ENCODE peak calls at places on chromosomes 1 and 21, in eight cellular contexts. One of them, this sample, is unnamed.

GRCh38 chr1:102434421-102434820 is 437.7 kb upstream of the OLFM3 start:
- DNase-seq in left lung: no peak
- DNase-seq in aorta: no peak
- DNase-seq in naive thymus-derived CD4-positive, alpha-beta T cell: no peak
- DNase-seq in right cardiac atrium: no peak
- DNase-seq in sigmoid colon: no peak
- DNase-seq in fibroblast of lung: no peak
- DNase-seq in adrenal gland: no peak
- DNase-seq in this sample: no peak

GRCh38 chr1:220094016-220094911 is at the start of gene IARS2:
- DNase-seq in left lung: peak; percentile 90
- DNase-seq in aorta: peak; percentile 96
- DNase-seq in naive thymus-derived CD4-positive, alpha-beta T cell: peak; percentile 92
- DNase-seq in right cardiac atrium: peak; percentile 96
- DNase-seq in sigmoid colon: peak; percentile 92
- DNase-seq in fibroblast of lung: peak; percentile 83
- DNase-seq in adrenal gland: peak; percentile 86
- DNase-seq in this sample: peak; percentile 97

GRCh38 chr1:162629651-162630050 is 2.6 kb upstream of the DDR2 start:
- DNase-seq in left lung: no peak
- DNase-seq in aorta: no peak
- DNase-seq in naive thymus-derived CD4-positive, alpha-beta T cell: no peak
- DNase-seq in right cardiac atrium: no peak
- DNase-seq in sigmoid colon: no peak
- DNase-seq in fibroblast of lung: peak; percentile 60
- DNase-seq in adrenal gland: no peak
- DNase-seq in this sample: no peak

GRCh38 chr21:37767984-37768383 is 148.3 kb downstream of the KCNJ6 start:
- DNase-seq in left lung: no peak
- DNase-seq in aorta: no peak
- DNase-seq in naive thymus-derived CD4-positive, alpha-beta T cell: no peak
- DNase-seq in right cardiac atrium: no peak
- DNase-seq in sigmoid colon: no peak
- DNase-seq in fibroblast of lung: peak; percentile 28
- DNase-seq in adrenal gland: no peak
- DNase-seq in this sample: no peak

GRCh38 chr1:100400332-100400933 is 48.1 kb downstream of the CDC14A start:
- DNase-seq in left lung: peak; percentile 44
- DNase-seq in aorta: no peak
- DNase-seq in naive thymus-derived CD4-positive, alpha-beta T cell: peak; percentile 88
- DNase-seq in right cardiac atrium: peak; percentile 64
- DNase-seq in sigmoid colon: no peak
- DNase-seq in fibroblast of lung: no peak
- DNase-seq in adrenal gland: peak; percentile 27
- DNase-seq in this sample: peak; percentile 87

GRCh38 chr21:41478319-41479177 is 29.4 kb downstream of the TMPRSS2 start:
- DNase-seq in left lung: peak; percentile 75
- DNase-seq in aorta: no peak
- DNase-seq in naive thymus-derived CD4-positive, alpha-beta T cell: no peak
- DNase-seq in right cardiac atrium: no peak
- DNase-seq in sigmoid colon: no peak
- DNase-seq in fibroblast of lung: no peak
- DNase-seq in adrenal gland: no peak
- DNase-seq in this sample: peak; percentile 62

GRCh38 chr1:85278853-85279314 is 2.5 kb upstream of the BCL10 start:
- DNase-seq in left lung: peak; percentile 71
- DNase-seq in aorta: no peak
- DNase-seq in naive thymus-derived CD4-positive, alpha-beta T cell: no peak
- DNase-seq in right cardiac atrium: no peak
- DNase-seq in sigmoid colon: no peak
- DNase-seq in fibroblast of lung: peak; percentile 94
- DNase-seq in adrenal gland: peak; percentile 84
- DNase-seq in this sample: no peak

GRCh38 chr1:202710070-202711025 is at the start of gene SYT2:
- DNase-seq in left lung: peak; percentile 38
- DNase-seq in aorta: peak; percentile 83
- DNase-seq in naive thymus-derived CD4-positive, alpha-beta T cell: no peak
- DNase-seq in right cardiac atrium: peak; percentile 71
- DNase-seq in sigmoid colon: peak; percentile 63
- DNase-seq in fibroblast of lung: peak; percentile 17
- DNase-seq in adrenal gland: peak; percentile 33
- DNase-seq in this sample: peak; percentile 75

GRCh38 chr1:200005160-200005559 is 22.4 kb upstream of the NR5A2 start:
- DNase-seq in left lung: no peak
- DNase-seq in aorta: no peak
- DNase-seq in naive thymus-derived CD4-positive, alpha-beta T cell: no peak
- DNase-seq in right cardiac atrium: no peak
- DNase-seq in sigmoid colon: no peak
- DNase-seq in fibroblast of lung: no peak
- DNase-seq in adrenal gland: no peak
- DNase-seq in this sample: no peak

GRCh38 chr1:210536263-210536961 is 207.7 kb downstream of the HHAT start:
- DNase-seq in left lung: no peak
- DNase-seq in aorta: no peak
- DNase-seq in naive thymus-derived CD4-positive, alpha-beta T cell: no peak
- DNase-seq in right cardiac atrium: no peak
- DNase-seq in sigmoid colon: no peak
- DNase-seq in fibroblast of lung: no peak
- DNase-seq in adrenal gland: no peak
- DNase-seq in this sample: no peak

GRCh38 chr1:219188331-219188803 is 14.7 kb downstream of the LYPLAL1 start:
- DNase-seq in left lung: no peak
- DNase-seq in aorta: no peak
- DNase-seq in naive thymus-derived CD4-positive, alpha-beta T cell: no peak
- DNase-seq in right cardiac atrium: no peak
- DNase-seq in sigmoid colon: no peak
- DNase-seq in fibroblast of lung: no peak
- DNase-seq in adrenal gland: no peak
- DNase-seq in this sample: no peak

GRCh38 chr1:15155760-15156743 is 2.5 kb downstream of the TMEM51 start:
- DNase-seq in left lung: no peak
- DNase-seq in aorta: no peak
- DNase-seq in naive thymus-derived CD4-positive, alpha-beta T cell: peak; percentile 2
- DNase-seq in right cardiac atrium: no peak
- DNase-seq in sigmoid colon: no peak
- DNase-seq in fibroblast of lung: peak; percentile 28
- DNase-seq in adrenal gland: no peak
- DNase-seq in this sample: no peak

GRCh38 chr1:234139966-234140365 is 233.3 kb upstream of the COA6 start:
- DNase-seq in left lung: no peak
- DNase-seq in aorta: no peak
- DNase-seq in naive thymus-derived CD4-positive, alpha-beta T cell: no peak
- DNase-seq in right cardiac atrium: no peak
- DNase-seq in sigmoid colon: no peak
- DNase-seq in fibroblast of lung: peak; percentile 46
- DNase-seq in adrenal gland: no peak
- DNase-seq in this sample: no peak

GRCh38 chr21:29499734-29500343 is 201.1 kb downstream of the BACH1 start:
- DNase-seq in left lung: no peak
- DNase-seq in aorta: no peak
- DNase-seq in naive thymus-derived CD4-positive, alpha-beta T cell: peak; percentile 2
- DNase-seq in right cardiac atrium: no peak
- DNase-seq in sigmoid colon: no peak
- DNase-seq in fibroblast of lung: peak; percentile 43
- DNase-seq in adrenal gland: peak; percentile 2
- DNase-seq in this sample: no peak

GRCh38 chr1:226666164-226666506 is 72.9 kb downstream of the ITPKB start:
- DNase-seq in left lung: peak; percentile 27
- DNase-seq in aorta: peak; percentile 77
- DNase-seq in naive thymus-derived CD4-positive, alpha-beta T cell: no peak
- DNase-seq in right cardiac atrium: peak; percentile 17
- DNase-seq in sigmoid colon: no peak
- DNase-seq in fibroblast of lung: no peak
- DNase-seq in adrenal gland: no peak
- DNase-seq in this sample: peak; percentile 61
- H3K4me1 ChIP-seq in left lung: peaks cover 40% of the 10 kb centered on the region
- H3K4me1 ChIP-seq in aorta: no peaks in the 10 kb centered on the region
- H3K4me1 ChIP-seq in naive thymus-derived CD4-positive, alpha-beta T cell: peaks cover 74% of the 10 kb centered on the region
- H3K4me1 ChIP-seq in right cardiac atrium: peaks cover 52% of the 10 kb centered on the region
- H3K4me1 ChIP-seq in sigmoid colon: no peaks in the 10 kb centered on the region
- H3K4me1 ChIP-seq in fibroblast of lung: peaks cover 32% of the 10 kb centered on the region
- H3K4me1 ChIP-seq in adrenal gland: peaks cover 33% of the 10 kb centered on the region
- H3K4me1 ChIP-seq in this sample: no peaks in the 10 kb centered on the region

DNA sequence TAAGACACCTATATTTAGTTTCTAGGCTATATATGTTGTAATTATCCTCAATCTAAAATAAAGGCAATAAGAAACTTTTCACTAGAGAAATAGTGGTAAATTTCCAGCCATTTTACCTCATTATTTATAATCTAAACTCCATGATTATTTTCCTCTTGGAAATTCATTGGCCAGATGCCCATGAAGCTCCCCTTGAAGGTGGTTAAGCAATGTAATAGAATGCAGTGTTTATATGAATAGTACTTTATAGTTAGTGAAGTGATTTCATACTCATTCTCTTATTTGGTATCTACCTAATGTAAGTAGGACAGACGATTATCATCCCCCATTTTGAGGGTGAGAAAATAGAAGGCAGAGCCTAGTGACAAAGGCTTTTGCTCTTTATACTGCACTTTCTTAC is 26.5 kb downstream of the NFYC start:
- DNase-seq in left lung: no peak
- DNase-seq in aorta: no peak
- DNase-seq in naive thymus-derived CD4-positive, alpha-beta T cell: no peak
- DNase-seq in right cardiac atrium: no peak
- DNase-seq in sigmoid colon: no peak
- DNase-seq in fibroblast of lung: peak; percentile 37
- DNase-seq in adrenal gland: no peak
- DNase-seq in this sample: no peak
- H3K4me1 ChIP-seq in left lung: peaks cover 12% of the 10 kb centered on the region
- H3K4me1 ChIP-seq in aorta: no peaks in the 10 kb centered on the region
- H3K4me1 ChIP-seq in naive thymus-derived CD4-positive, alpha-beta T cell: peaks cover 11% of the 10 kb centered on the region
- H3K4me1 ChIP-seq in right cardiac atrium: peaks cover 4% of the 10 kb centered on the region
- H3K4me1 ChIP-seq in sigmoid colon: peaks cover 95% of the 10 kb centered on the region
- H3K4me1 ChIP-seq in fibroblast of lung: no peaks in the 10 kb centered on the region
- H3K4me1 ChIP-seq in adrenal gland: peaks cover 52% of the 10 kb centered on the region
- H3K4me1 ChIP-seq in this sample: peaks cover 51% of the 10 kb centered on the region

GRCh38 chr1:198563578-198563977 is 23.1 kb upstream of the ATP6V1G3 start:
- DNase-seq in left lung: no peak
- DNase-seq in aorta: no peak
- DNase-seq in naive thymus-derived CD4-positive, alpha-beta T cell: no peak
- DNase-seq in right cardiac atrium: no peak
- DNase-seq in sigmoid colon: no peak
- DNase-seq in fibroblast of lung: no peak
- DNase-seq in adrenal gland: no peak
- DNase-seq in this sample: no peak

GRCh38 chr1:198556969-198557368 is 16.5 kb upstream of the ATP6V1G3 start:
- DNase-seq in left lung: peak; percentile 40
- DNase-seq in aorta: no peak
- DNase-seq in naive thymus-derived CD4-positive, alpha-beta T cell: peak; percentile 89
- DNase-seq in right cardiac atrium: peak; percentile 67
- DNase-seq in sigmoid colon: no peak
- DNase-seq in fibroblast of lung: no peak
- DNase-seq in adrenal gland: peak; percentile 48
- DNase-seq in this sample: peak; percentile 84

GRCh38 chr1:198559362-198559761 is 18.9 kb upstream of the ATP6V1G3 start:
- DNase-seq in left lung: no peak
- DNase-seq in aorta: no peak
- DNase-seq in naive thymus-derived CD4-positive, alpha-beta T cell: no peak
- DNase-seq in right cardiac atrium: no peak
- DNase-seq in sigmoid colon: no peak
- DNase-seq in fibroblast of lung: no peak
- DNase-seq in adrenal gland: no peak
- DNase-seq in this sample: no peak

GRCh38 chr1:198560093-198560638 is 19.7 kb upstream of the ATP6V1G3 start:
- DNase-seq in left lung: peak; percentile 42
- DNase-seq in aorta: no peak
- DNase-seq in naive thymus-derived CD4-positive, alpha-beta T cell: no peak
- DNase-seq in right cardiac atrium: peak; percentile 72
- DNase-seq in sigmoid colon: no peak
- DNase-seq in fibroblast of lung: peak; percentile 6
- DNase-seq in adrenal gland: no peak
- DNase-seq in this sample: no peak

DNA sequence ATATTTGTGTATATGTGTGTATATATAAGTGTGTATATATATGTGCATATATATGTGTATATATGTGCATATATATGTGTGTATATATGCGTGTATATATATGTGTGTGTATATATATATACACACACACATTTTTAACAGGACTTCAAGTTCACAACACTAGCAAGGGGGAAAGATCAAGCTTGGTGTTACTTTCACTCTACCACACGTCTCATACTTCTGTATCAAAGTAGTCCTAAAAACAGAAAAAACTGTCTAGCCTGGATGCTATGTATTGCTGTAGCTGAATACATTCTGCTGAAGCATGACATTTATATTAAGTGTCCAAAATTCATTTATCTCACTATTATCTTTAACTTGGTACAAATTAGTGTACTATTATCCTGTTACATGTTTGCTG is 17.9 kb upstream of the ATP6V1G3 start:
- DNase-seq in left lung: no peak
- DNase-seq in aorta: no peak
- DNase-seq in naive thymus-derived CD4-positive, alpha-beta T cell: no peak
- DNase-seq in right cardiac atrium: no peak
- DNase-seq in sigmoid colon: no peak
- DNase-seq in fibroblast of lung: no peak
- DNase-seq in adrenal gland: no peak
- DNase-seq in this sample: no peak
- H3K4me1 ChIP-seq in left lung: no peaks in the 10 kb centered on the region
- H3K4me1 ChIP-seq in aorta: no peaks in the 10 kb centered on the region
- H3K4me1 ChIP-seq in naive thymus-derived CD4-positive, alpha-beta T cell: peaks cover 78% of the 10 kb centered on the region
- H3K4me1 ChIP-seq in right cardiac atrium: no peaks in the 10 kb centered on the region
- H3K4me1 ChIP-seq in sigmoid colon: peaks cover 13% of the 10 kb centered on the region
- H3K4me1 ChIP-seq in fibroblast of lung: no peaks in the 10 kb centered on the region
- H3K4me1 ChIP-seq in adrenal gland: no peaks in the 10 kb centered on the region
- H3K4me1 ChIP-seq in this sample: peaks cover 13% of the 10 kb centered on the region

DNA sequence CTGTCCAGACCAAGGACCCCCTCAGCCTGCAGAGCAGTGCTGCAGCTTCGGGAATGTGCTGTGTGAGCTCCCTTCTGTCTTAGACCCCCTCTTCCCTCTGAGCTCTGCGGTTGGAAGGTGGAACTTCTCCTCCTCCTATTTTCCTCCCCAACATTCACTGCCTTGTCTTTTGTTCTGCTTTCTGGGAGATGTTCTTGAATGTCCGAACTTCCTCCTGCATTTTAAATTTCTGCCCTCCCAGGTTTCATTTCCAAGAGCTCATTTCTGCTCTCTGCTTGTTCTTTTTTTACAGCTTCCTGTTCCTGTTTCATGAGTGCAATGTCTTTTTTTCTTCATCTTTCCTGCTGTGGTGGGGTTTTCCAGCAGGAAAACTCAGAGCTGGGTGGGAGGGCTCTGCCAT is 29.3 kb downstream of the RRP1 start:
- DNase-seq in left lung: no peak
- DNase-seq in aorta: no peak
- DNase-seq in naive thymus-derived CD4-positive, alpha-beta T cell: no peak
- DNase-seq in right cardiac atrium: no peak
- DNase-seq in sigmoid colon: no peak
- DNase-seq in fibroblast of lung: no peak
- DNase-seq in adrenal gland: no peak
- DNase-seq in this sample: no peak
- H3K4me1 ChIP-seq in left lung: no peaks in the 10 kb centered on the region
- H3K4me1 ChIP-seq in aorta: no peaks in the 10 kb centered on the region
- H3K4me1 ChIP-seq in naive thymus-derived CD4-positive, alpha-beta T cell: no peaks in the 10 kb centered on the region
- H3K4me1 ChIP-seq in right cardiac atrium: no peaks in the 10 kb centered on the region
- H3K4me1 ChIP-seq in sigmoid colon: no peaks in the 10 kb centered on the region
- H3K4me1 ChIP-seq in fibroblast of lung: no peaks in the 10 kb centered on the region
- H3K4me1 ChIP-seq in adrenal gland: no peaks in the 10 kb centered on the region
- H3K4me1 ChIP-seq in this sample: no peaks in the 10 kb centered on the region

This sample was measured in spleen.